ENCODE peak calls at places on chromosome 16, in eight cellular contexts. A, N, X, S, J, Z, F and O are unnamed samples.

GRCh38 chr16:14284930-14285541 is 213.9 kb downstream of the MRTFB start:
- DNase-seq in A (no peak), N (no peak), X (peak; percentile 63), S (no peak), J (peak; percentile 82), Z (peak; percentile 76), F (peak; percentile 65), O (no peak)

GRCh38 chr16:86299882-86300490 is 210.3 kb upstream of the FOXF1 start:
- DNase-seq in A (no peak), N (no peak), X (no peak), S (no peak), J (no peak), Z (no peak), F (no peak), O (no peak)

GRCh38 chr16:81497690-81498089 is 53.1 kb downstream of the CMIP start:
- DNase-seq in A (no peak), N (no peak), X (no peak), S (no peak), J (no peak), Z (no peak), F (no peak), O (no peak)

GRCh38 chr16:48284772-48285409 is 37.6 kb upstream of the ABCC11 start:
- DNase-seq in A (peak; percentile 25), N (no peak), X (no peak), S (no peak), J (no peak), Z (no peak), F (no peak), O (peak; percentile 66)

GRCh38 chr16:65481956-65482355 is 360.1 kb upstream of the CDH11 start:
- DNase-seq in A (no peak), N (no peak), X (no peak), S (no peak), J (no peak), Z (no peak), F (no peak), O (no peak)

GRCh38 chr16:9695152-9695551 is 487.1 kb downstream of the GRIN2A start:
- DNase-seq in A (no peak), N (no peak), X (no peak), S (no peak), J (no peak), Z (no peak), F (no peak), O (no peak)

GRCh38 chr16:30609002-30609927 is 924 bp downstream of the ZNF689 start:
- DNase-seq in A (no peak), N (peak; percentile 57), X (no peak), S (no peak), J (no peak), Z (peak; percentile 48), F (no peak), O (peak; percentile 54)

GRCh38 chr16:72099377-72099818 is 5.8 kb downstream of the DHX38 start:
- DNase-seq in A (peak; percentile 13), N (peak; percentile 65), X (peak; percentile 40), S (peak; percentile 19), J (peak; percentile 76), Z (peak; percentile 63), F (peak; percentile 81), O (peak; percentile 77)

GRCh38 chr16:55324491-55325447 is 766 bp downstream of the IRX6 start:
- DNase-seq in A (no peak), N (no peak), X (no peak), S (no peak), J (peak; percentile 18), Z (no peak), F (no peak), O (no peak)

GRCh38 chr16:80518436-80518835 is 22.4 kb upstream of the DYNLRB2 start:
- DNase-seq in A (no peak), N (no peak), X (no peak), S (no peak), J (no peak), Z (no peak), F (no peak), O (no peak)

GRCh38 chr16:48076455-48077012 is 79.3 kb downstream of the ABCC12 start:
- DNase-seq in A (no peak), N (no peak), X (no peak), S (no peak), J (peak; percentile 89), Z (no peak), F (peak; percentile 93), O (no peak)

GRCh38 chr16:54425068-54425467 is 138.5 kb upstream of the IRX3 start:
- DNase-seq in A (no peak), N (no peak), X (no peak), S (no peak), J (no peak), Z (no peak), F (no peak), O (no peak)

GRCh38 chr16:31458073-31458834 is 1.0 kb upstream of the ARMC5 start:
- DNase-seq in A (no peak), N (peak; percentile 75), X (no peak), S (no peak), J (peak; percentile 60), Z (peak; percentile 57), F (peak; percentile 95), O (peak; percentile 95)

DNA sequence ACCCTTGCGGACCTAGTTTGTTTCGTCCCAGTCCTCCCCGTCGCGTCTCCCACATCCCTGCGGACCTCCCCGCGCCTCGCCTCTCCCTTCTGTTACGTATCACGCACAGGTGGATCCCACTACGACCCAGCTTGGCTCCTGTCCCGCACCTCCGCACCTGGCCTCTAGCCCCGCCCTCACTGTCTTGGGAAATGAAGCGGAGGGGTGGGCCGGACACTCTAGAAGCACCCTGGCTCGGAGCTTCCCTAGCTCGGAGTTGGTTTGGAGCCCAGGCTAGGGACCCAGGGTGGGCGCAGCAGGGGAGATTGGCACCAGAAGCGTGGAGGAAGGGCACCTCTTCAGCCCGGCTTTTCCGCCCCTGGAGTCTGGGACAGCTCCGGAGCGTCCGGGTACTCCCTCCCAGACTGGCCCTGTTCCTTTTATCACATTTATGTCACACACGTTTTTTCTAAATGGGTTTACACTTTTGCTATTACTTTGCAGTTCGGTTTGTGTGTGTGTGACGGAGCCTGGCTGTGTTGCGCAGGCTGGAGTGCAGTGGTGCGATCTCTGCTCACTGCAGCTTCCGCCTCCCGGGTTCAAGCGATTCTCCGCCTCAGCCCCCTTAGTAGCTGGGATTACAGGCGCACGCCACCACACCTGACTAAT is 1.4 kb upstream of the CEMP1 start:
- DNase-seq in A (peak; percentile 39), N (peak; percentile 63), X (peak; percentile 64), S (no peak), J (no peak), Z (peak; percentile 46), F (peak; percentile 66), O (peak; percentile 67)
- TF ChIP-seq POLR2A in A (peak; percentile 46), N (peak; percentile 56), X (no peak), S (no peak), J (no peak), Z (no peak), F (no peak), O (peak; percentile 1)

GRCh38 chr16:89096768-89097527 is 3.3 kb downstream of the ACSF3 start:
- DNase-seq in A (no peak), N (no peak), X (no peak), S (no peak), J (no peak), Z (no peak), F (no peak), O (no peak)

GRCh38 chr16:89096042-89096717 is 2.5 kb downstream of the ACSF3 start:
- DNase-seq in A (no peak), N (no peak), X (no peak), S (no peak), J (no peak), Z (no peak), F (no peak), O (no peak)

GRCh38 chr16:89094252-89094901 is 725 bp downstream of the ACSF3 start:
- DNase-seq in A (no peak), N (peak; percentile 37), X (no peak), S (no peak), J (no peak), Z (peak; percentile 37), F (peak; percentile 35), O (peak; percentile 55)

GRCh38 chr16:89093602-89094251 is at the start of gene ACSF3:
- DNase-seq in A (no peak), N (peak; percentile 81), X (no peak), S (no peak), J (peak; percentile 60), Z (peak; percentile 26), F (no peak), O (peak; percentile 79)

DNA sequence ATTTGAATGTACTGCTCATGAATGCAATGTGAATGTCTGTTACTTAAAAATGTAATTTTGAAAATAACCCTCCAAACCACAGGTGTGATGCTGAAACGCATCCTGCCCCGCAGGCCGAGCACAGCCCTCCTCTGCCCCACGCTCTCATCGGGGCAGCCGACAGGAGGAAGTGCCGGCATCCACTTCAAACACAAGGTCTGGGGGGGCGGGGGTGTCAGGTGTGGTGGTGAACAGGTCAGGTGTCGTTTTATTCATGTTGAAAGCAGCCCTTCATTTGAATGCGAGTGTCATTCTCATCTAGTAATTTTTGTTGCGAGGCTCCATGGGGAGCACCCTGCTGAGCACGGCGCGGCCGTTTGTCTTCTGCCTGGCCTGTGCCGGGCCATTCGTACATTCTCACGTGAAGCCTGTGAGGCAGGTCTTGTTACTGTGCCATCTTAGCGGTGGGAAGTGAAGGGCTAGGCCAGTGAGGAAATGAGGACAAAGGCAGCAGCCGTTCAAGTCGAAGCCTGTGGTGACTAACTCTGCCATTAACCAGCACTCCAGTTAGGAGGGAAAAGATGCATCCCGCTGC is 1.8 kb downstream of the ACSF3 start:
- DNase-seq in A (no peak), N (no peak), X (no peak), S (peak; percentile 36), J (no peak), Z (no peak), F (no peak), O (no peak)
- H3K4me3 ChIP-seq in A (peak overlapping the region; percentile 81), N (no peak overlapping the region), X (peak overlapping the region; percentile 83), S (no peak overlapping the region), J (no peak overlapping the region), Z (no peak overlapping the region), F (peak overlapping the region; percentile 65), O (no peak overlapping the region)

DNA sequence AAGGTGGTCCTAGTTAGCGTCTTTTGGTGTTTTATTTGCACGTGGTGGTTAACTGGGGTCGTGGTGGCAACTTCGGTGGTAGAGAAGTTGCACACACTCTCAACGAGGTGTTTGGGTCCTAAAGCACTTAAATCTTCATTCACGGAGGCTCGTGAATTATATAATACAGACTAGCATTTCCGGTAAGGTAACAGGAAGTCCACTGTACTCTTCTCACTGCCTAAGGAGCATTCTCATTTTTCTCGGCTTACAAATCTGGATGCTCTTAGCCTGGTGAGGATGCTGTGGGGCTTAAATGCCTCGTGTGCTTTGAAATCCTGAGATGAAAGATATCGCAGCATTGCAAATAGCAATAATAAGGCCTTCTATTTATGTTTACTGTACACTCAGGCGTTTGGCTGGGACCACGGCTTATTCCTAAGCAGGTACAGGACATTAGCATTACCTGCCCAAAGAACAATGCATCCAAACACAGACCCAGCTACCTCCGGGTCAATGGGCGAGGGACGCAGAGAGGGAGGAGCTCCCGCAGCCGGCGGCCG is 974 bp downstream of the DNAJA2 start:
- DNase-seq in A (no peak), N (peak; percentile 30), X (no peak), S (no peak), J (peak; percentile 28), Z (peak; percentile 20), F (peak; percentile 33), O (peak; percentile 63)
- TF ChIP-seq MAX in A (no peak), N (no peak), X (no peak), S (no peak), J (no peak), Z (no peak), F (peak; percentile 18), O (peak; percentile 51)

DNA sequence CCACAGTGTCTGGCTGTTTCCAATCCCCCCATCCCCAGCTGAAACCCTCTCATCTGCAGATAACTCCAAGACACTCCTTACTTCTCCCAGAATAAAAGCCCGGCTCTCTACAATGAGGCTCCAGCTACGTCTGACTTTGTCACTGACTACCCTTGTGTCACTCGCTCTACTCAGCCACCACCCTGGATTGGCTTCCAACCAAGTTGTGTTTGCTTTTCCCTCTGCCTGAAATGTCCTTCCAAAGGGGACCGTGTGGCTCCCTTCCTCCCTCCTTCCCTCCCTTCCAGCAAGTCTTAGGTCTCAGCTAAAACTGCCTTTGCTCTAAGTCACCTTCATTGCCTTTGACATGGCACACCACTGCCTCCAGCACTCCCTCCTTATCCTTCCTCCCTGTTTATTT is 42.8 kb downstream of the CDH1 start:
- DNase-seq in A (no peak), N (no peak), X (no peak), S (no peak), J (no peak), Z (no peak), F (peak; percentile 30), O (no peak)
- TF ChIP-seq POLR2A in A (no peak), N (no peak), X (no peak), S (no peak), J (no peak), Z (no peak), F (no peak), O (no peak)